ENCODE peak calls at places on chromosomes 6 and 20, in seven cellular contexts. D, H, Z, G, O, T and J are unnamed samples.
A peak's percentile ranks its signal among the peaks of the same experiment; 100 is the strongest.

GRCh38 chr6:68777956-68778355 is 142.9 kb downstream of the ADGRB3 start:
- DNase-seq in D (no peak), H (no peak), Z (no peak), G (no peak), O (no peak), T (no peak), J (no peak)

GRCh38 chr6:82484737-82485650 is 121.4 kb downstream of the TPBG start:
- DNase-seq in D (no peak), H (no peak), Z (no peak), G (no peak), O (no peak), T (no peak), J (no peak)

GRCh38 chr20:63085087-63085861 is 78.5 kb upstream of the BHLHE23 start:
- DNase-seq in D (peak; percentile 3), H (no peak), Z (peak; percentile 46), G (no peak), O (no peak), T (no peak), J (no peak)

GRCh38 chr6:169328112-169328801 is 74.6 kb upstream of the THBS2 start:
- DNase-seq in D (peak; percentile 84), H (no peak), Z (no peak), G (peak; percentile 32), O (peak; percentile 9), T (no peak), J (no peak)

GRCh38 chr20:51178153-51178552 is 155.2 kb upstream of the KCNG1 start:
- DNase-seq in D (no peak), H (no peak), Z (no peak), G (no peak), O (no peak), T (no peak), J (no peak)

GRCh38 chr6:145110109-145110508 is 625.2 kb downstream of the EPM2A start:
- DNase-seq in D (no peak), H (no peak), Z (no peak), G (no peak), O (no peak), T (no peak), J (no peak)

GRCh38 chr6:169445661-169446581 is 192.3 kb upstream of the THBS2 start:
- DNase-seq in D (no peak), H (no peak), Z (no peak), G (no peak), O (no peak), T (no peak), J (no peak)

GRCh38 chr6:135880066-135880972 is 28.8 kb downstream of the PDE7B start:
- DNase-seq in D (no peak), H (peak; percentile 44), Z (no peak), G (peak; percentile 49), O (peak; percentile 59), T (peak; percentile 47), J (peak; percentile 35)

GRCh38 chr20:3251806-3252205 is 12.8 kb upstream of the SLC4A11 start:
- DNase-seq in D (no peak), H (no peak), Z (no peak), G (no peak), O (no peak), T (no peak), J (no peak)

GRCh38 chr20:22533823-22534751 is 50.3 kb downstream of the FOXA2 start:
- DNase-seq in D (no peak), H (no peak), Z (no peak), G (no peak), O (no peak), T (no peak), J (no peak)

GRCh38 chr20:31713312-31714049 is 9.2 kb downstream of the BCL2L1 start:
- DNase-seq in D (peak; percentile 83), H (peak; percentile 35), Z (peak; percentile 95), G (peak; percentile 38), O (peak; percentile 86), T (no peak), J (no peak)

GRCh38 chr6:51753635-51754034 is 333.8 kb downstream of the PKHD1 start:
- DNase-seq in D (no peak), H (no peak), Z (no peak), G (no peak), O (no peak), T (no peak), J (no peak)

DNA sequence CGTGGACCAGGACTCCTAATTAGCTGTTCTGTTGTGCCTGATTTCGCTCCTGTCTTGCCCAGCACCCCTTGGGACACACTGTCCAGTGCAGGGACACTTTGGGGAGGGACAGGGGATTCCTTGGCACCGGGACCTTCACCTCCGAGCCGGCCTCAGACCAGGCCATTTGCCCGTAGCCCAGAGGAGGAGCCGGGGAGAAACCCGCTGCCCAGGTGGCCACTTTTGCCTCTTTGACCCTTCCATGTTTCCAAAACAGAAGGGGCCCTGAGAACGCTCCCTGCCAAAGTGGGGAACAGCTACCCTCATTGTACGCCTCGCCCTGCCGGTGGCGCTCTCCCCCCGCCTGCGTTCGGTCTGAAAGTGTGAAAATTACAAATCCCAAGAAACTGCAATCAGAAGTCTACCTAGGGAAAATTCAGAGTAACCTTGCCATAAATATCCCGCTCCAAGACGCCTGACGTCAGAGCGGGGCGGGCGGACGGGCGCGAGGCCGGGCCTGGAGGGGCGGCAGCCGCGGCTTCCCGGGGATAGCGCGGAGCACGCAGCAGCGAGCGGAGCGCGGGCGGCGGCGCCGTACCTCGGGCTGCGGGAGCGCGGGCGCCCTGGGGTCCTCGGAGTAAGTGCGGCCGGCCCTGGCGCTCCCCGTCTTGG is at the start of gene DAAM2:
- DNase-seq in D (peak; percentile 68), H (no peak), Z (peak; percentile 87), G (no peak), O (no peak), T (no peak), J (no peak)
- TF ChIP-seq CTCF in D (peak; percentile 28), H (no peak), Z (no peak), G (peak; percentile 16), O (peak; percentile 12), T (no peak), J (no peak)

DNA sequence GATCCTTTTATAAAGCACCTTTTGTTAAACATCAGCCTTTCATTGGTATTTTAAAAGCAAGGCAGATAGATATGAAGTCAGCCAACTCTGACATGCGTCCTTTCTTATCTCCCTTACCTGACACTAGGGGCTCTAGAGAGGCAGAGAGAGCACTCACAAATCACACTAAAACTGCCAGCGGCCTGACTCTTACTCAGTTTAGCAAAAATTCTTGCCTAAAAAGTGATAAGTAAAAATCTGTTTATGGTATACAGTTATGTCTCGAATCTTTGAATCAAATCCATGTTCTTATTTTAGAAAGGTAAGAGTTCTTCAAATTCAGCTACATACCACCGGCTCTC is 10.4 kb upstream of the TDRD6 start:
- DNase-seq in D (no peak), H (no peak), Z (no peak), G (no peak), O (no peak), T (no peak), J (no peak)
- TF ChIP-seq CTCF in D (no peak), H (peak; percentile 21), Z (no peak), G (peak; percentile 6), O (no peak), T (no peak), J (no peak)

GRCh38 chr20:60046011-60046413 is 87.8 kb downstream of the CDH26 start:
- DNase-seq in D (no peak), H (no peak), Z (no peak), G (peak; percentile 32), O (peak; percentile 71), T (no peak), J (no peak)
- TF ChIP-seq CTCF in D (no peak), H (no peak), Z (no peak), G (no peak), O (no peak), T (no peak), J (no peak)

GRCh38 chr6:35419431-35419830 is 32.7 kb upstream of the FANCE start:
- DNase-seq in D (no peak), H (no peak), Z (no peak), G (no peak), O (peak; percentile 54), T (no peak), J (no peak)
- TF ChIP-seq CTCF in D (no peak), H (no peak), Z (no peak), G (no peak), O (peak; percentile 70), T (no peak), J (no peak)

DNA sequence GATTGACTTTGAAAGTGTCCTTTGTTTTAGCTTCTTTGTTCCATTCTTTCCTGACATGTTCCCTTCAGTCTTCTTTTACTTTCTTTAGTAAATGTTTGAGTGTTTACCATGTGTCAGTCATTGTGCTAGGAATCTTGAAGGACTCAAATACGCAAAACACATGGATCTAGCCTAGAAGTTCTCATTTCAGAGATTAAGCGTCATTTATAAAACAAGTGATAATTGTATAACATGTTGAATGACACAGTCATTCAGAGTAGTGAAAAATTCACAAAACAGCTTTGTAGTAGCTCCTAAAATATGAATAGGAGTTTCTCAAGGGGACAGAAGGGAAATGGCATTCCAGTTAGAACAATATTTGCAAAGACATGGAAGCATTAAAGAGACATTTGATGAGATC is 66.9 kb downstream of the MACROD2 start:
- DNase-seq in D (no peak), H (no peak), Z (no peak), G (no peak), O (no peak), T (no peak), J (no peak)
- TF ChIP-seq CTCF in D (no peak), H (no peak), Z (no peak), G (no peak), O (no peak), T (no peak), J (no peak)

GRCh38 chr20:12566596-12566995 is 442.2 kb upstream of the SPTLC3 start:
- DNase-seq in D (no peak), H (no peak), Z (no peak), G (no peak), O (no peak), T (no peak), J (no peak)

GRCh38 chr20:12575352-12576095 is 433.2 kb upstream of the SPTLC3 start:
- DNase-seq in D (peak; percentile 71), H (no peak), Z (peak; percentile 95), G (no peak), O (no peak), T (no peak), J (no peak)

GRCh38 chr20:12573428-12573827 is 435.3 kb upstream of the SPTLC3 start:
- DNase-seq in D (no peak), H (no peak), Z (no peak), G (no peak), O (no peak), T (no peak), J (no peak)

GRCh38 chr20:12564982-12565381 is 443.8 kb upstream of the SPTLC3 start:
- DNase-seq in D (no peak), H (no peak), Z (no peak), G (no peak), O (no peak), T (no peak), J (no peak)

GRCh38 chr20:12570371-12570770 is 438.4 kb upstream of the SPTLC3 start:
- DNase-seq in D (no peak), H (peak; percentile 31), Z (no peak), G (no peak), O (no peak), T (no peak), J (no peak)
- TF ChIP-seq CTCF in D (no peak), H (peak; percentile 66), Z (no peak), G (no peak), O (no peak), T (no peak), J (no peak)

GRCh38 chr6:31791324-31792089 is 4.0 kb downstream of the VARS1 start:
- DNase-seq in D (peak; percentile 70), H (no peak), Z (no peak), G (no peak), O (peak; percentile 23), T (no peak), J (no peak)
- TF ChIP-seq CTCF in D (peak; percentile 61), H (peak; percentile 50), Z (peak; percentile 7), G (peak; percentile 73), O (peak; percentile 79), T (peak; percentile 65), J (no peak)

GRCh38 chr20:43191946-43192847 is 2.5 kb upstream of the PTPRT start:
- DNase-seq in D (no peak), H (peak; percentile 21), Z (no peak), G (no peak), O (no peak), T (no peak), J (no peak)
- TF ChIP-seq CTCF in D (no peak), H (peak; percentile 62), Z (no peak), G (peak; percentile 57), O (peak; percentile 71), T (no peak), J (no peak)